ENCODE peak calls at places on chromosomes 3 and 15, in eight cellular contexts. A is SK-N-SH, L is endothelial cell of umbilical vein, K is RWPE2, U is IMR-90, Q is ovary, I is BE2C, M is brain microvascular endothelial cell. N is an unnamed sample.

GRCh38 chr3:152272771-152273242 is 4.1 kb downstream of the MBNL1 start:
- DNase-seq in A (no peak), L (peak; percentile 87), K (no peak), U (peak; percentile 94), Q (no peak), I (no peak), M (peak; percentile 74), N (peak; percentile 85)

GRCh38 chr15:64699767-64700388 is 75.5 kb downstream of the RBPMS2 start:
- DNase-seq in A (peak; percentile 49), L (peak; percentile 79), K (no peak), U (peak; percentile 48), Q (peak; percentile 38), I (peak; percentile 91), M (no peak), N (peak; percentile 21)

GRCh38 chr3:31448035-31448881 is 84.5 kb upstream of the STT3B start:
- DNase-seq in A (no peak), L (peak; percentile 26), K (no peak), U (peak; percentile 12), Q (no peak), I (no peak), M (no peak), N (peak; percentile 14)

GRCh38 chr15:63532307-63532744 is 27.9 kb downstream of the USP3 start:
- DNase-seq in A (no peak), L (no peak), K (no peak), U (peak; percentile 38), Q (no peak), I (no peak), M (no peak), N (no peak)

GRCh38 chr3:61181874-61182273 is 69.4 kb downstream of the FHIT start:
- DNase-seq in A (no peak), L (peak; percentile 35), K (no peak), U (peak; percentile 27), Q (no peak), I (no peak), M (peak; percentile 78), N (peak; percentile 90)

GRCh38 chr15:56839641-56840040 is 78.8 kb upstream of the TCF12 start:
- DNase-seq in A (no peak), L (no peak), K (no peak), U (no peak), Q (no peak), I (no peak), M (no peak), N (no peak)

GRCh38 chr3:183114374-183114773 is 15.1 kb upstream of the MCCC1 start:
- DNase-seq in A (peak; percentile 56), L (no peak), K (no peak), U (no peak), Q (no peak), I (peak; percentile 15), M (no peak), N (no peak)

GRCh38 chr3:183807329-183807728 is 18.0 kb downstream of the MAP6D1 start:
- DNase-seq in A (no peak), L (no peak), K (no peak), U (no peak), Q (no peak), I (no peak), M (no peak), N (no peak)

GRCh38 chr3:17945799-17946381 is 203.5 kb upstream of the TBC1D5 start:
- DNase-seq in A (no peak), L (no peak), K (no peak), U (no peak), Q (no peak), I (no peak), M (no peak), N (no peak)

GRCh38 chr3:159763466-159764210 is 225.0 kb upstream of the IL12A start:
- DNase-seq in A (peak; percentile 87), L (peak; percentile 85), K (peak; percentile 90), U (peak; percentile 84), Q (peak; percentile 58), I (peak; percentile 87), M (peak; percentile 91), N (peak; percentile 94)

GRCh38 chr15:76330281-76330680 is 6.3 kb upstream of the ISL2 start:
- DNase-seq in A (peak; percentile 71), L (peak; percentile 57), K (no peak), U (peak; percentile 46), Q (no peak), I (peak; percentile 66), M (no peak), N (peak; percentile 49)

GRCh38 chr3:101677436-101678286 is 729 bp upstream of the ZBTB11 start:
- DNase-seq in A (peak; percentile 8), L (no peak), K (peak; percentile 55), U (no peak), Q (peak; percentile 39), I (peak; percentile 26), M (no peak), N (no peak)

GRCh38 chr3:64368163-64369025 is 143.1 kb upstream of the PRICKLE2 start:
- DNase-seq in A (no peak), L (no peak), K (no peak), U (no peak), Q (no peak), I (no peak), M (no peak), N (no peak)

GRCh38 chr15:36152961-36153360 is 426.5 kb upstream of the CDIN1 start:
- DNase-seq in A (no peak), L (no peak), K (no peak), U (no peak), Q (no peak), I (no peak), M (no peak), N (no peak)

DNA sequence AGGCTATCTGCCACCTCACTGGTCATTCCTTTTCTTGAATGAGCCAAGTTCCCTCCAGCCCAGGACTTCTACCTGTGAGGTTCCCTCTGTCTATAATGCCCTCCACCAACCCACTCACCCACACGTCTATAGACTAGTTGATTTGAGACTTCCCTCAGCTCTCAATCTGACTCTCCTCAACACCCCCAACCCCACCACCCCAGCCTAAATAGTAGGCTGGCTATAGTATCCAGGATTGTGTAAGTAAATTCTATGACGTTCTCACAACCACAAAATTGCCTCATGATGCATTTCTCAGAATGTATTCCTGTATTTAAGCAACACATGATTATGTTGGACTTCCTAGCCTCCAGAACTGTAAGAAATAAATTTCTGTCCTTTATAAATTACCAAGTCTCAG is 2.2 kb downstream of the PLSCR1 start:
- DNase-seq in A (no peak), L (no peak), K (no peak), U (peak; percentile 65), Q (no peak), I (no peak), M (no peak), N (no peak)
- H3K4me3 ChIP-seq in A (no peak overlapping the region), L (peak overlapping the region; percentile 6), K (no peak overlapping the region), U (no peak overlapping the region), Q (peak overlapping the region; percentile 17), I (no peak overlapping the region), M (peak overlapping the region; percentile 0), N (no peak overlapping the region)

DNA sequence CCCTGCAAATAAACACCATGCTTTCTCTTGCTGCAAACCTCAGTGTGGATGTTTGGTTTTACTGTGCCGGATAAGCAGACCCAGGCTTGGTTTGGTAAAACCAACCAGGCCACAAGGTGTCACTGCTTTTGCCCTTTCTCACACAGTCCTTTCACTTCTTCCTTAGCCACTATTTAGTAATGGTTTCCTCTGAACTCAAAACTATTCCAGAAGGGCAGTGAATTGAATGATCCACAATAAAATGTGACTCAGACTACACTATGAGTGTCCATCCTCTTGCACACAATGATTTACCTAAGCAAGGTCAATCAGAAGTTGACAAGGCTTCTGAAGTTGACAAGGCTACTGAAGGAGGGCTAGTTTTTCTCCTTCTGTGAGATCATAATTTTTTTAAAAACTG is 552.4 kb upstream of the CCDC54 start:
- DNase-seq in A (no peak), L (peak; percentile 42), K (no peak), U (peak; percentile 65), Q (no peak), I (no peak), M (peak; percentile 63), N (peak; percentile 84)
- TF ChIP-seq CTCF in A (peak; percentile 53), L (no peak), K (peak; percentile 43), U (peak; percentile 36), Q (no peak), I (peak; percentile 59), M (peak; percentile 67), N (peak; percentile 45)

DNA sequence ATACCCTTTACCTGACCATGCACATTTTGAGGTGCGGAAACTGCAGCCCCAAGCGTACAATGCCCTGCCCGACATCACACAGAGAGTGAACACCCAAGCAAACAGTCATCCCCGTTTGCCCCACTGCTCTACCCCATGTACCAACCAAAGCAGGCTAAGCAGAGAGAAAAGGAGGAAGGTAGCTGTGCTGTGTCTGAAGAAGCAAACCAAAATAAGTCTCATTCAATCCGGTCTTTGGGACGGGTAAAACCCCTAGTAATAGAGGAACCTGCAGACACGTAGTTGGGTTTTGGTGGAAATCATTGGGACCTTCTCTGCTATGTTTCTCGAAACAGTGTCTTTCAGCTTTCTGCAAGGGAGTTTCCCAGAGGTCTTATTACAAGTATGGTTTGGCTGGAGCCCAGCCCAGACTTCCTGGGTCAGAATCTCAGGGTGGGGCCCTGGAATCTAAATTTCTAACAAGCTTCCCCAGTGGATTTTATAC is 164.6 kb upstream of the HES1 start:
- DNase-seq in A (no peak), L (no peak), K (no peak), U (no peak), Q (no peak), I (no peak), M (peak; percentile 34), N (peak; percentile 79)
- H3K4me3 ChIP-seq in A (no peak overlapping the region), L (no peak overlapping the region), K (no peak overlapping the region), U (no peak overlapping the region), Q (no peak overlapping the region), I (no peak overlapping the region), M (no peak overlapping the region), N (no peak overlapping the region)

GRCh38 chr3:45103334-45103733 is 42.8 kb downstream of the CDCP1 start:
- DNase-seq in A (no peak), L (no peak), K (no peak), U (no peak), Q (no peak), I (no peak), M (no peak), N (no peak)
- TF ChIP-seq CTCF in A (no peak), L (no peak), K (no peak), U (no peak), Q (no peak), I (no peak), M (no peak), N (no peak)

GRCh38 chr15:60520041-60520824 is 41.3 kb upstream of the ICE2 start:
- DNase-seq in A (no peak), L (no peak), K (no peak), U (peak; percentile 61), Q (no peak), I (no peak), M (no peak), N (peak; percentile 51)
- H3K4me3 ChIP-seq in A (peak overlapping the region; percentile 35), L (no peak overlapping the region), K (no peak overlapping the region), U (no peak overlapping the region), Q (no peak overlapping the region), I (no peak overlapping the region), M (no peak overlapping the region), N (no peak overlapping the region)